ENCODE peak calls at places on chromosomes 3 and 15, in nine cellular contexts. Y, J, G, T, U, K, X, C and V are unnamed samples.

GRCh38 chr15:99143230-99143629 is 38.4 kb downstream of the SYNM start:
- DNase-seq in T (no peak), C (no peak), Y (no peak), J (no peak), U (no peak), K (no peak), G (no peak), X (no peak), V (no peak)

GRCh38 chr3:96175500-96175899 is 638.9 kb upstream of the EPHA6 start:
- DNase-seq in T (no peak), C (no peak), J (no peak), X (no peak), K (no peak), Y (no peak), G (no peak), U (no peak), V (no peak)

GRCh38 chr3:13088020-13089006 is 15.1 kb upstream of the IQSEC1 start:
- DNase-seq in K (no peak), J (no peak), T (no peak), C (peak; percentile 49), G (no peak), Y (no peak), U (no peak), X (no peak), V (no peak)

GRCh38 chr3:64158334-64158733 is 66.9 kb downstream of the PRICKLE2 start:
- DNase-seq in Y (no peak), T (no peak), G (no peak), C (no peak), K (no peak), X (no peak), J (peak; percentile 72), U (no peak), V (no peak)

GRCh38 chr3:33074217-33075067 is 22.5 kb downstream of the GLB1 start:
- DNase-seq in U (peak; percentile 31), T (peak; percentile 47), X (no peak), K (peak; percentile 69), G (peak; percentile 57), Y (peak; percentile 61), C (peak; percentile 76), J (peak; percentile 73), V (peak; percentile 69)

GRCh38 chr3:156750191-156750873 is 75.8 kb upstream of the LEKR1 start:
- DNase-seq in C (no peak), K (no peak), T (no peak), J (peak; percentile 38), X (no peak), G (peak; percentile 44), U (no peak), Y (no peak), V (no peak)

GRCh38 chr3:168220609-168221008 is 124.9 kb upstream of the GOLIM4 start:
- DNase-seq in T (no peak), Y (no peak), C (no peak), X (no peak), J (peak; percentile 1), G (no peak), U (no peak), K (no peak), V (no peak)

GRCh38 chr3:105613120-105613519 is 246.4 kb downstream of the ALCAM start:
- DNase-seq in G (no peak), J (no peak), T (no peak), C (no peak), Y (no peak), U (no peak), K (no peak), X (no peak), V (no peak)

GRCh38 chr3:177134166-177134565 is 63.1 kb downstream of the TBL1XR1 start:
- DNase-seq in G (no peak), T (no peak), X (no peak), K (no peak), Y (no peak), J (no peak), U (no peak), C (no peak), V (no peak)

GRCh38 chr15:80861776-80862175 is 82.6 kb downstream of the CEMIP start:
- DNase-seq in T (peak; percentile 14), Y (no peak), X (no peak), C (no peak), G (no peak), J (peak; percentile 15), K (no peak), U (no peak), V (no peak)

GRCh38 chr3:182637350-182638197 is 155.7 kb upstream of the ATP11B start:
- DNase-seq in J (no peak), C (no peak), X (no peak), T (no peak), Y (no peak), U (no peak), G (no peak), K (no peak), V (no peak)

GRCh38 chr3:169022457-169022856 is 641.1 kb downstream of the MECOM start:
- DNase-seq in J (no peak), C (no peak), K (no peak), T (no peak), Y (no peak), U (no peak), G (no peak), X (no peak), V (no peak)

GRCh38 chr3:69145688-69146087 is 23.3 kb upstream of the LMOD3 start:
- DNase-seq in U (no peak), T (no peak), G (no peak), C (no peak), X (no peak), K (no peak), J (no peak), Y (no peak), V (no peak)

GRCh38 chr15:63362873-63363272 is 18.8 kb downstream of the CA12 start:
- DNase-seq in K (no peak), G (no peak), J (no peak), U (no peak), T (no peak), X (no peak), Y (no peak), C (no peak), V (no peak)

GRCh38 chr3:54836876-54837275 is 91.0 kb downstream of the LRTM1 start:
- DNase-seq in Y (no peak), U (no peak), C (no peak), G (no peak), X (no peak), T (no peak), J (no peak), K (no peak), V (no peak)

GRCh38 chr3:54841461-54841860 is 86.4 kb downstream of the LRTM1 start:
- DNase-seq in U (no peak), Y (no peak), G (no peak), X (no peak), C (no peak), T (no peak), J (no peak), K (no peak), V (no peak)

GRCh38 chr3:54835701-54836100 is 92.2 kb downstream of the LRTM1 start:
- DNase-seq in C (no peak), X (no peak), G (no peak), U (no peak), T (no peak), J (no peak), K (no peak), Y (no peak), V (no peak)

GRCh38 chr3:54843352-54843751 is 84.5 kb downstream of the LRTM1 start:
- DNase-seq in X (no peak), G (no peak), T (no peak), Y (no peak), K (no peak), J (no peak), U (no peak), C (no peak), V (no peak)

GRCh38 chr3:54837964-54838363 is 89.9 kb downstream of the LRTM1 start:
- DNase-seq in G (no peak), U (no peak), T (no peak), J (no peak), Y (no peak), K (no peak), C (no peak), X (no peak), V (no peak)
- TF ChIP-seq CTCF in G (peak; percentile 26), U (no peak), T (no peak), J (no peak), Y (no peak), K (no peak), C (no peak), X (no peak), V (peak; percentile 41)

GRCh38 chr3:28590216-28590615 is 241.6 kb upstream of the AZI2 start:
- DNase-seq in X (no peak), C (no peak), J (no peak), K (no peak), G (no peak), U (no peak), T (no peak), Y (no peak), V (no peak)
- TF ChIP-seq CTCF in X (no peak), C (no peak), J (no peak), K (no peak), G (no peak), U (no peak), T (no peak), Y (no peak), V (no peak)

DNA sequence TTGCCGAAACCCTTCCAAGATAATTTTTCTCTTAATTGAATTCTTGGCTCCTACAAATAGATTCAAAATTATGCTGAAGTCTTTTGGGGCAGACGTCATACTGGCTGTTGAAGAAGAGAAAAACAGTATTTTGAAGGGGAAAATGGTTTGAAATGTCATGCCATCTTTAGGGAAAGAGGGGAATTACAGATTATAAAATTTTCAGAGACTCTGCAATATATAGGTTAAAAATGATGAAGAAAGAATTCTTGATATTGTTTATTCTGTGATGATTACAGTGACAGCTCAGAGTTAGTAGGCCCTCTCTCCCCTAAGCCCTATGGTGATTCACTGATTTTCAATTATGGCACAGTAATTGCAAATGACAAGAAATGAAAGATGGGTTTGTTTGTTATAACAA is 86.1 kb downstream of the CGNL1 start:
- DNase-seq in J (peak; percentile 50), C (no peak), T (no peak), K (no peak), X (no peak), Y (no peak), U (no peak), G (no peak), V (no peak)
- TF ChIP-seq CTCF in J (no peak), C (no peak), T (peak; percentile 29), K (no peak), X (no peak), Y (no peak), U (no peak), G (peak; percentile 33), V (no peak)

DNA sequence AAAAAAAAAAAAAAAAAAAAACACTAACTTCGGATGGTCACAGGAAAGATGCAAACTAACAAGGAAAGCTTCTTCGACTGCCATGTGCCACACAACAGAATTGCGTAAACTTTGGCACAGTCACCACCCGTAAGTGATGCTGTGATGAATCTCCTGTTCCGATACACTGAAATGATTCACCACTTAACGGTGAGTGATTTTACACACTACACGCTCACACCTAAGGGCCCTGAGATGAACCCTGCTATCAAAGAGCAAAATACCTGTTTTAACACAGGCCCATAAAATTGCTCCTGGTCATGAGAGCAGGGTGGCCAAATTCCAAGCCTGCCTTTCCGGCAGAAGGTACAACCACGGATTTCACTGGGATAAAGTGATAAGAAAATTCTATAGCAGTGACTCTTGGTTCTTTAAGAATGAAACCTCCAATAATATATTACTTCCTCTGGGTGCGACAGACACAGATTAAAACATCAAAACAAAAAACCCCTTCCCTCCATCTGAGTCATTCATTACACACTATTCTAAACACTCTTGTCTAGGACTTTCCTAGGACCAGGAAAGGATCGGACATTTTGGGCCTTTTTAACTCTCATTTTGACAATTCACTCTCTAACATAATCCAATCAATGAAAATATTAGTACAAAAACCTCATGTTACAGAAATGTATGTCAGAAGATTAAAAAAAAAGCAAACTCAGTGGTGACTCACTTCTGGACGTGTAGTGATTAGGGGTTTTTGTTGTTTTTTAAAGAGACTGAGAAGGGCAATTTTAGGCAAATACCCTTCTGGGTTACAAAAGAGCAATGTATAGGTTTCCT is 28.3 kb downstream of the LRIG1 start:
- DNase-seq in G (peak; percentile 73), U (no peak), K (no peak), C (peak; percentile 48), J (peak; percentile 95), X (no peak), Y (no peak), T (no peak), V (no peak)
- TF ChIP-seq CTCF in G (no peak), U (no peak), K (no peak), C (no peak), J (no peak), X (no peak), Y (no peak), T (no peak), V (no peak)